ENCODE peak calls at places on chromosomes 6 and 20, in five cellular contexts. S is transverse colon; L is H1; Y is pancreas; W is CD4-positive, alpha-beta T cell. X is an unnamed sample.

GRCh38 chr6:148769304-148769968 is 22.6 kb downstream of the UST start:
- DNase-seq in S (no peak), W (no peak), Y (no peak), L (no peak), X (no peak)

GRCh38 chr6:90811596-90812226 is 224.8 kb upstream of the MAP3K7 start:
- DNase-seq in W (no peak), S (no peak), L (no peak), Y (no peak), X (no peak)

GRCh38 chr6:53424976-53425718 is 76.4 kb upstream of the ELOVL5 start:
- DNase-seq in L (no peak), W (no peak), S (no peak), Y (no peak), X (no peak)

GRCh38 chr6:144395014-144395413 is 109.9 kb downstream of the UTRN start:
- DNase-seq in S (no peak), W (no peak), Y (no peak), L (no peak), X (no peak)

GRCh38 chr20:4100679-4101078 is 85.3 kb upstream of the RNF24 start:
- DNase-seq in W (no peak), L (no peak), S (no peak), Y (no peak), X (no peak)

GRCh38 chr6:116528800-116529199 is 16.7 kb downstream of the TRAPPC3L start:
- DNase-seq in S (no peak), L (no peak), W (no peak), Y (no peak), X (no peak)

GRCh38 chr6:117169781-117170281 is 95.5 kb upstream of the VGLL2 start:
- DNase-seq in Y (no peak), W (no peak), S (no peak), L (no peak), X (no peak)

GRCh38 chr6:145670306-145670705 is 65.0 kb downstream of the EPM2A start:
- DNase-seq in S (no peak), W (no peak), L (no peak), Y (no peak), X (no peak)

GRCh38 chr20:50786703-50787102 is 8.2 kb upstream of the BCAS4 start:
- DNase-seq in W (no peak), L (no peak), Y (no peak), S (no peak), X (no peak)

GRCh38 chr6:100257661-100258395 is 206.9 kb downstream of the SIM1 start:
- DNase-seq in L (no peak), Y (no peak), S (no peak), W (no peak), X (no peak)

GRCh38 chr6:158313989-158314388 is 1.7 kb downstream of the TULP4 start:
- DNase-seq in S (no peak), L (no peak), Y (no peak), W (no peak), X (no peak)

GRCh38 chr6:80976336-80976735 is 776.1 kb downstream of the TENT5A start:
- DNase-seq in L (no peak), Y (no peak), S (no peak), W (no peak), X (no peak)

GRCh38 chr20:48819813-48820648 is 7.8 kb downstream of the PREX1 start:
- DNase-seq in Y (no peak), W (no peak), S (no peak), L (no peak), X (no peak)

GRCh38 chr6:147071786-147072185 is 132.4 kb upstream of the STXBP5 start:
- DNase-seq in W (no peak), S (no peak), Y (no peak), L (no peak), X (no peak)

GRCh38 chr20:44187763-44188709 is 1.0 kb upstream of the JPH2 start:
- DNase-seq in Y (no peak), W (no peak), L (peak), S (no peak), X (no peak)

GRCh38 chr6:113634352-113635163 is 222.6 kb upstream of the MARCKS start:
- DNase-seq in L (no peak), Y (no peak), S (no peak), W (no peak), X (no peak)

GRCh38 chr20:50226093-50226974 is 35.7 kb downstream of the CEBPB start:
- DNase-seq in W (no peak), S (peak), L (no peak), Y (no peak), X (no peak)

GRCh38 chr6:152309648-152310047 is 327.5 kb downstream of the SYNE1 start:
- DNase-seq in W (peak), Y (no peak), L (no peak), S (peak), X (no peak)

GRCh38 chr20:20130399-20130798 is 78.1 kb downstream of the CFAP61 start:
- DNase-seq in L (no peak), Y (no peak), S (no peak), W (no peak), X (no peak)

GRCh38 chr6:146950351-146950835 is 253.8 kb upstream of the STXBP5 start:
- DNase-seq in S (peak), W (no peak), Y (no peak), L (no peak), X (no peak)

GRCh38 chr20:39716796-39717341 is 754.7 kb downstream of the DHX35 start:
- DNase-seq in W (no peak), Y (no peak), S (no peak), L (no peak), X (no peak)

GRCh38 chr20:49687595-49688567 is 25.8 kb downstream of the B4GALT5 start:
- DNase-seq in W (no peak), L (no peak), Y (no peak), S (no peak), X (no peak)

GRCh38 chr6:32982084-32982701 is 13.8 kb downstream of the BRD2 start:
- DNase-seq in Y (no peak), L (no peak), W (no peak), S (no peak), X (no peak)

GRCh38 chr6:11705069-11705468 is 73.5 kb downstream of the ADTRP start:
- DNase-seq in W (no peak), S (no peak), L (no peak), Y (no peak), X (no peak)

GRCh38 chr6:14665827-14666724 is 548.5 kb downstream of the CD83 start:
- DNase-seq in W (no peak), Y (no peak), S (peak), L (no peak), X (no peak)

GRCh38 chr6:148339766-148340165 is 2.9 kb upstream of the SASH1 start:
- DNase-seq in Y (no peak), L (no peak), W (no peak), S (no peak), X (no peak)

GRCh38 chr20:44532248-44532980 is 10.5 kb upstream of the SERINC3 start:
- DNase-seq in Y (no peak), S (no peak), W (no peak), L (no peak), X (no peak)

GRCh38 chr6:27728442-27728841 is 183.8 kb downstream of the OR2B2 start:
- DNase-seq in W (no peak), Y (no peak), S (no peak), L (no peak), X (no peak)
- TF ChIP-seq CTCF in W (no peak), Y (no peak), S (no peak), L (no peak), X (no peak)

GRCh38 chr20:53677447-53678314 is 84.0 kb upstream of the ZNF217 start:
- DNase-seq in L (no peak), W (no peak), S (peak), Y (no peak), X (no peak)
- TF ChIP-seq CTCF in L (no peak), W (no peak), S (no peak), Y (no peak), X (no peak)

GRCh38 chr6:12957321-12958051 is 240.9 kb downstream of the PHACTR1 start:
- DNase-seq in Y (peak), W (no peak), L (peak), S (peak), X (peak)
- TF ChIP-seq CTCF in Y (no peak), W (no peak), L (no peak), S (no peak), X (no peak)

DNA sequence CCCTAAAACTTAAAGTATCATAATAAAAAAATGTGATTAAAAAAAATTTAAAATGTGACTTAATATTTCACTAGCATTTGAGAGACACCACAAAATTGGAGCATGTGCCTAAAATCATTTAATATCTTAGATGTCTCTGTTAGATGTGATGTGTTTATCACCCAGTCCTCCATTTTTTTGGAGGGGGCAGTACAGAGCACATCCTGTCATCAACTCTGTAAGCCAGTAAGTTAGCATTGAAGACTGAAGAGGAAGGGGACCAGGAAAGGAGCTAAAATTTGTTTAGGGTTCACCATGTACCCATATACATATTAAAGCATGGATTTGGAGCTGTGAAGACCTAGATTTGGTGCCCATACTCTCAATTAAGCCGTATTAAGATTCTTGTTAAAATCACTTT is 30.7 kb upstream of the ADIG start:
- DNase-seq in L (no peak), W (no peak), Y (no peak), S (no peak), X (no peak)
- TF ChIP-seq CTCF in L (no peak), W (no peak), Y (no peak), S (no peak), X (no peak)

GRCh38 chr20:35326021-35326731 is 34.0 kb upstream of the FAM83C start:
- DNase-seq in L (no peak), S (no peak), Y (no peak), W (no peak), X (no peak)
- TF ChIP-seq CTCF in L (no peak), S (no peak), Y (no peak), W (no peak), X (no peak)

DNA sequence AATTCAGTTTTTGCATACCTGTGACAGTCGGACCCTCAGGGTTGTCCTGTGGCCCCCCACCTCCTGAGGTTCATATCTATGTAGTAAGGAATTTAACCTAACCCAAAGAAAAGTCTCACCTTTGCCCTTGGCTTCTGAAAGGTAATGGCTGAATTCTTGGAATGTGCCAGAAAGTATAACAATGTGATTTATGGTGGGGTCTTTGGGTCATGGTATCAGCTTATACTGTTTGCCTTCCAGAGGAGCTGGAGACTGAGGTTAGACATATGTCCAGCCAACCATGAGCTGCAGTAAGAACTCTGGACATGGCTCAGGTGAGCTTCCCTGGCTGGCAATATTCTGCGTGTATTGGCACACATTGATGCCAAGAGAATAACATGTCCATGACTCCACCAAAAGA is 26.9 kb downstream of the DDX43 start:
- DNase-seq in S (no peak), L (no peak), Y (no peak), W (no peak), X (no peak)
- TF ChIP-seq CTCF in S (no peak), L (no peak), Y (no peak), W (no peak), X (no peak)

X was measured in activated B cell treated with CpG ODN at 0.5 μM for 24 hours.